ENCODE peak calls at places on chromosomes 6 and 20, in four cellular contexts. One of them, this sample, is unnamed.

GRCh38 chr6:165636415-165637048 is 26.5 kb downstream of the PDE10A start:
- DNase-seq in effector CD4-positive, alpha-beta T cell: no peak
- DNase-seq in Caco-2: no peak
- DNase-seq in left kidney: peak
- DNase-seq in this sample: no peak

GRCh38 chr6:74137910-74138309 is 441.9 kb downstream of the CD109 start:
- DNase-seq in Caco-2: peak
- DNase-seq in effector CD4-positive, alpha-beta T cell: no peak
- DNase-seq in left kidney: peak
- DNase-seq in this sample: no peak

GRCh38 chr6:76631641-76632040 is 559.2 kb upstream of the IMPG1 start:
- DNase-seq in Caco-2: no peak
- DNase-seq in effector CD4-positive, alpha-beta T cell: no peak
- DNase-seq in left kidney: no peak
- DNase-seq in this sample: no peak

GRCh38 chr6:129340983-129341382 is 369.0 kb downstream of the ARHGAP18 start:
- DNase-seq in left kidney: no peak
- DNase-seq in effector CD4-positive, alpha-beta T cell: no peak
- DNase-seq in Caco-2: no peak
- DNase-seq in this sample: no peak

GRCh38 chr6:4848382-4849068 is 72.3 kb downstream of the CDYL start:
- DNase-seq in effector CD4-positive, alpha-beta T cell: no peak
- DNase-seq in left kidney: peak
- DNase-seq in Caco-2: peak
- DNase-seq in this sample: no peak

GRCh38 chr6:6798430-6798829 is 209.9 kb downstream of the LY86 start:
- DNase-seq in left kidney: no peak
- DNase-seq in effector CD4-positive, alpha-beta T cell: no peak
- DNase-seq in Caco-2: no peak
- DNase-seq in this sample: no peak

GRCh38 chr20:31709939-31710338 is 12.7 kb downstream of the BCL2L1 start:
- DNase-seq in effector CD4-positive, alpha-beta T cell: no peak
- DNase-seq in left kidney: no peak
- DNase-seq in Caco-2: no peak
- DNase-seq in this sample: no peak

GRCh38 chr6:140205795-140206593 is 831.5 kb upstream of the CITED2 start:
- DNase-seq in Caco-2: no peak
- DNase-seq in left kidney: no peak
- DNase-seq in effector CD4-positive, alpha-beta T cell: no peak
- DNase-seq in this sample: no peak

GRCh38 chr6:56683882-56684281 is 41.2 kb upstream of the DST start:
- DNase-seq in effector CD4-positive, alpha-beta T cell: no peak
- DNase-seq in left kidney: no peak
- DNase-seq in Caco-2: no peak
- DNase-seq in this sample: no peak

GRCh38 chr6:118968416-118968815 is 33.5 kb upstream of the MCM9 start:
- DNase-seq in effector CD4-positive, alpha-beta T cell: no peak
- DNase-seq in Caco-2: peak
- DNase-seq in left kidney: peak
- DNase-seq in this sample: no peak

GRCh38 chr20:48928832-48929725 is 7.6 kb downstream of the ARFGEF2 start:
- DNase-seq in effector CD4-positive, alpha-beta T cell: no peak
- DNase-seq in left kidney: no peak
- DNase-seq in Caco-2: no peak
- DNase-seq in this sample: no peak

GRCh38 chr20:12687476-12687875 is 321.3 kb upstream of the SPTLC3 start:
- DNase-seq in effector CD4-positive, alpha-beta T cell: no peak
- DNase-seq in left kidney: no peak
- DNase-seq in Caco-2: no peak
- DNase-seq in this sample: no peak

GRCh38 chr20:15930324-15931305 is 642.6 kb downstream of the KIF16B start:
- DNase-seq in left kidney: peak
- DNase-seq in Caco-2: peak
- DNase-seq in effector CD4-positive, alpha-beta T cell: no peak
- DNase-seq in this sample: no peak

GRCh38 chr6:157240960-157241311 is 82.4 kb downstream of the TMEM242 start:
- DNase-seq in left kidney: no peak
- DNase-seq in Caco-2: no peak
- DNase-seq in effector CD4-positive, alpha-beta T cell: no peak
- DNase-seq in this sample: no peak

GRCh38 chr6:102936959-102937358 is 1543.5 kb downstream of the GRIK2 start:
- DNase-seq in left kidney: no peak
- DNase-seq in Caco-2: no peak
- DNase-seq in effector CD4-positive, alpha-beta T cell: no peak
- DNase-seq in this sample: no peak